ENCODE peak calls at places on chromosomes 13 and 19, in seven cellular contexts. One of them, this sample, is unnamed.

GRCh38 chr13:26710166-26710565 is 50.4 kb downstream of the GPR12 start:
- DNase-seq in Peyer's patch: no peak
- DNase-seq in fibroblast of the aortic adventitia: no peak
- DNase-seq in heart left ventricle: no peak
- DNase-seq in thoracic aorta: no peak
- DNase-seq in tibial nerve: no peak
- DNase-seq in AG10803: no peak
- DNase-seq in this sample: no peak

GRCh38 chr13:26497991-26498423 is 59.5 kb upstream of the WASF3 start:
- DNase-seq in Peyer's patch: no peak
- DNase-seq in fibroblast of the aortic adventitia: peak
- DNase-seq in heart left ventricle: no peak
- DNase-seq in thoracic aorta: no peak
- DNase-seq in tibial nerve: no peak
- DNase-seq in AG10803: peak
- DNase-seq in this sample: peak

GRCh38 chr19:58304748-58305064 is 471 bp upstream of the ERVK3-1 start:
- DNase-seq in Peyer's patch: no peak
- DNase-seq in fibroblast of the aortic adventitia: no peak
- DNase-seq in heart left ventricle: no peak
- DNase-seq in thoracic aorta: no peak
- DNase-seq in tibial nerve: no peak
- DNase-seq in AG10803: no peak
- DNase-seq in this sample: no peak

GRCh38 chr13:34361528-34361927 is 543.6 kb downstream of the RFC3 start:
- DNase-seq in Peyer's patch: no peak
- DNase-seq in fibroblast of the aortic adventitia: peak
- DNase-seq in heart left ventricle: no peak
- DNase-seq in thoracic aorta: no peak
- DNase-seq in tibial nerve: no peak
- DNase-seq in AG10803: peak
- DNase-seq in this sample: no peak

GRCh38 chr13:96238861-96239260 is 149.0 kb downstream of the HS6ST3 start:
- DNase-seq in Peyer's patch: no peak
- DNase-seq in fibroblast of the aortic adventitia: peak
- DNase-seq in heart left ventricle: no peak
- DNase-seq in thoracic aorta: no peak
- DNase-seq in tibial nerve: no peak
- DNase-seq in AG10803: no peak
- DNase-seq in this sample: no peak

GRCh38 chr13:51704399-51705306 is 99.3 kb downstream of the DHRS12 start:
- DNase-seq in Peyer's patch: no peak
- DNase-seq in fibroblast of the aortic adventitia: no peak
- DNase-seq in heart left ventricle: no peak
- DNase-seq in thoracic aorta: no peak
- DNase-seq in tibial nerve: no peak
- DNase-seq in AG10803: no peak
- DNase-seq in this sample: no peak

GRCh38 chr13:112331675-112332074 is 44.5 kb upstream of the SPACA7 start:
- DNase-seq in Peyer's patch: no peak
- DNase-seq in fibroblast of the aortic adventitia: no peak
- DNase-seq in heart left ventricle: no peak
- DNase-seq in thoracic aorta: no peak
- DNase-seq in tibial nerve: no peak
- DNase-seq in AG10803: no peak
- DNase-seq in this sample: no peak

GRCh38 chr19:1980782-1981181 is 34.7 kb downstream of the BTBD2 start:
- DNase-seq in Peyer's patch: no peak
- DNase-seq in fibroblast of the aortic adventitia: no peak
- DNase-seq in heart left ventricle: no peak
- DNase-seq in thoracic aorta: no peak
- DNase-seq in tibial nerve: no peak
- DNase-seq in AG10803: no peak
- DNase-seq in this sample: no peak

GRCh38 chr19:46975918-46976782 is 43.5 kb upstream of the NPAS1 start:
- DNase-seq in Peyer's patch: peak
- DNase-seq in fibroblast of the aortic adventitia: peak
- DNase-seq in heart left ventricle: peak
- DNase-seq in thoracic aorta: peak
- DNase-seq in tibial nerve: peak
- DNase-seq in AG10803: peak
- DNase-seq in this sample: peak

GRCh38 chr13:99967884-99968520 is 3.6 kb downstream of the ZIC5 start:
- DNase-seq in Peyer's patch: no peak
- DNase-seq in fibroblast of the aortic adventitia: no peak
- DNase-seq in heart left ventricle: no peak
- DNase-seq in thoracic aorta: no peak
- DNase-seq in tibial nerve: no peak
- DNase-seq in AG10803: no peak
- DNase-seq in this sample: peak

GRCh38 chr19:15508035-15508710 is at the start of gene CYP4F22:
- DNase-seq in Peyer's patch: no peak
- DNase-seq in fibroblast of the aortic adventitia: no peak
- DNase-seq in heart left ventricle: no peak
- DNase-seq in thoracic aorta: no peak
- DNase-seq in tibial nerve: no peak
- DNase-seq in AG10803: no peak
- DNase-seq in this sample: no peak

GRCh38 chr19:43983544-43983911 is 460 bp upstream of the ZNF155 start:
- DNase-seq in Peyer's patch: no peak
- DNase-seq in fibroblast of the aortic adventitia: no peak
- DNase-seq in heart left ventricle: no peak
- DNase-seq in thoracic aorta: no peak
- DNase-seq in tibial nerve: no peak
- DNase-seq in AG10803: no peak
- DNase-seq in this sample: no peak

GRCh38 chr13:40401911-40402776 is 264.3 kb downstream of the FOXO1 start:
- DNase-seq in Peyer's patch: peak
- DNase-seq in fibroblast of the aortic adventitia: peak
- DNase-seq in heart left ventricle: peak
- DNase-seq in thoracic aorta: peak
- DNase-seq in tibial nerve: peak
- DNase-seq in AG10803: peak
- DNase-seq in this sample: peak

DNA sequence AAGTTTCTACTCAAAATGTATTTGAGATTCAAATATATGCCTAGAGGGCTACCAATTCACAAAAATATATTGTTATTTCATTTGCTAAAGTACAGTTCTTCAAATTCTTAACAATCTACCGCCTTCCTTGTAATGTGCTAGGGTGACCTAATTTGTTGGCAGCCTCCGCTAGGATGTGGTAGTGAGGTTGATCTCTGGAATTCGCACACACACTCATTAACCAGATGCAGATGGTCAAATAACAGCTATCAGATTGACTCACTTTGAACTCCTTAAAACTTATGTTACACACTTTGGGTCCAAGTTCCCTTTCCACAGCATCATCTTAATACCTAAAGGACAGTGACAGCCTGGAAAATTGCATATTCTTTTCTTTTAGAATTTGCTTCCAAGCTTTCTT is 367.3 kb downstream of the DCT start:
- DNase-seq in Peyer's patch: no peak
- DNase-seq in fibroblast of the aortic adventitia: peak
- DNase-seq in heart left ventricle: no peak
- DNase-seq in thoracic aorta: no peak
- DNase-seq in tibial nerve: peak
- DNase-seq in AG10803: peak
- DNase-seq in this sample: peak
- TF ChIP-seq CTCF in Peyer's patch: no peak
- TF ChIP-seq CTCF in fibroblast of the aortic adventitia: no peak
- TF ChIP-seq CTCF in heart left ventricle: no peak
- TF ChIP-seq CTCF in thoracic aorta: no peak
- TF ChIP-seq CTCF in tibial nerve: no peak
- TF ChIP-seq CTCF in AG10803: no peak
- TF ChIP-seq CTCF in this sample: no peak

GRCh38 chr19:17340302-17340870 is 3.0 kb downstream of the GTPBP3 start:
- DNase-seq in Peyer's patch: peak
- DNase-seq in fibroblast of the aortic adventitia: no peak
- DNase-seq in heart left ventricle: no peak
- DNase-seq in thoracic aorta: no peak
- DNase-seq in tibial nerve: peak
- DNase-seq in AG10803: no peak
- DNase-seq in this sample: no peak
- H3K4me3 ChIP-seq in Peyer's patch: peak
- H3K4me3 ChIP-seq in fibroblast of the aortic adventitia: no peak
- H3K4me3 ChIP-seq in heart left ventricle: no peak
- H3K4me3 ChIP-seq in thoracic aorta: no peak
- H3K4me3 ChIP-seq in tibial nerve: no peak
- H3K4me3 ChIP-seq in AG10803: no peak
- H3K4me3 ChIP-seq in this sample: no peak

DNA sequence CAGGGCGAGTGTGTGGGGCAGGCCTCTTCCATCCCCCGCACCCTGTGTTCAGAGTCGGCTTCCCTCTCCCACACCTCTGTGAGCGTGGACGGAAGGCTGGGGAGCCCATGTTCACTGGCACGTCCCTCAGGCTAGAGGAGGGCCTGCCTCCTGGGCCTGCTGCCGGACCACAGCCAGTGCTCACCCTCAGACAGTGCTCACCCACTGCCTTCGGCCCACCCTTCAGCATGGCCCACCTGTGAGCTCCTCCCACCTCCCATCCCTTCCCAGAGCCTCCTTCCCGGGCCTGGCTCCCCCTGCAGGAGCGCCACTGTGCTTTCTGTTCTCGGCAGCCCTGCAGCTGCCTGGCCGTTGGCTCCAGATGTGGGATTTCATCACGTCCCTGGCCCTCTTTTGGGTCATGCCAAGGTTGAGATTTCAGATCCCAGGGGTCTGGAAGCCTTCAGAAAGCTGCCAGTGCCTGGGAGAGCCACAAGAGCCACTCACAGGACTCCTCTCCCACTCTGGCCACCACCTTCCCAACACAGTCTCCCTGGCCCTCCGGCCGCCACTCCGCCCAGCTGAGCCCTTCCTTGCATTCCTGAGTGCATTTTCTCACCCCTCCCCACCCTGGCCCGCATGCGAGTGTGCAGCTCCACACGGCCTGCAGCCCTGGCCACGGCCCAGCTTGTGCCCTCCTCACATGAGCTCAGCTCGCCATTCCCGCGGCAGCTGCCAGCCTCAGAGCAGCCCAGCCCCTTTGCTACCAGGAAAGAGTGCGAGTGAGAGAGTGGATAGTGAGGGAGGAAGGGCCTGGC is 25.3 kb downstream of the CAPN12 start:
- DNase-seq in Peyer's patch: no peak
- DNase-seq in fibroblast of the aortic adventitia: peak
- DNase-seq in heart left ventricle: peak
- DNase-seq in thoracic aorta: no peak
- DNase-seq in tibial nerve: no peak
- DNase-seq in AG10803: peak
- DNase-seq in this sample: peak
- TF ChIP-seq CTCF in Peyer's patch: no peak
- TF ChIP-seq CTCF in fibroblast of the aortic adventitia: peak
- TF ChIP-seq CTCF in heart left ventricle: peak
- TF ChIP-seq CTCF in thoracic aorta: peak
- TF ChIP-seq CTCF in tibial nerve: peak
- TF ChIP-seq CTCF in AG10803: peak
- TF ChIP-seq CTCF in this sample: peak

GRCh38 chr13:108283110-108283509 is 13.6 kb downstream of the TNFSF13B start:
- DNase-seq in Peyer's patch: no peak
- DNase-seq in fibroblast of the aortic adventitia: peak
- DNase-seq in heart left ventricle: no peak
- DNase-seq in thoracic aorta: no peak
- DNase-seq in tibial nerve: no peak
- DNase-seq in AG10803: peak
- DNase-seq in this sample: peak

GRCh38 chr13:108274718-108275117 is 5.2 kb downstream of the TNFSF13B start:
- DNase-seq in Peyer's patch: no peak
- DNase-seq in fibroblast of the aortic adventitia: no peak
- DNase-seq in heart left ventricle: no peak
- DNase-seq in thoracic aorta: no peak
- DNase-seq in tibial nerve: no peak
- DNase-seq in AG10803: no peak
- DNase-seq in this sample: no peak

GRCh38 chr13:108281941-108282340 is 12.4 kb downstream of the TNFSF13B start:
- DNase-seq in Peyer's patch: no peak
- DNase-seq in fibroblast of the aortic adventitia: no peak
- DNase-seq in heart left ventricle: no peak
- DNase-seq in thoracic aorta: no peak
- DNase-seq in tibial nerve: no peak
- DNase-seq in AG10803: no peak
- DNase-seq in this sample: peak

GRCh38 chr13:108276060-108276459 is 6.5 kb downstream of the TNFSF13B start:
- DNase-seq in Peyer's patch: no peak
- DNase-seq in fibroblast of the aortic adventitia: peak
- DNase-seq in heart left ventricle: peak
- DNase-seq in thoracic aorta: no peak
- DNase-seq in tibial nerve: no peak
- DNase-seq in AG10803: no peak
- DNase-seq in this sample: peak

DNA sequence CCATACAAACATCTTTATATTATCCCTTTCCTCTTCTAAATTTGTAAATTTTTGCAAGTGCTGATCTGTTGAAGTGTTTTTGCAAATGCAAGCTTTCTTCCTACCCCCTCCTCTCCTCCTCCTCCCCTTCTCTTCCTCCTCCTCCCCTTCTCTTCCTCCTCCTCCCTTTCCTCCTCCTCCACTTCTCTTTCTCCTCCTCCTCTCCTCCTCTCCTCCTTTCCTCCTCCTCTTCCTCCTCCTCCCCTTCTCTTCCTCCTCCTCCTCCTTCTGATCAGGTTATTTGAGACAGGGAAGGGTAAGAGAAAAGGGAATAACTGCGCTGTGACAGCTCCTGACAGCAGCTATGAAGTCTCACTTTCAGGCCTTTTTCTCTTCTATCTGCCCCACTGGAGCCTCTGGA is 8.9 kb downstream of the TNFSF13B start:
- DNase-seq in Peyer's patch: no peak
- DNase-seq in fibroblast of the aortic adventitia: no peak
- DNase-seq in heart left ventricle: no peak
- DNase-seq in thoracic aorta: no peak
- DNase-seq in tibial nerve: no peak
- DNase-seq in AG10803: no peak
- DNase-seq in this sample: no peak
- H3K4me3 ChIP-seq in Peyer's patch: no peak
- H3K4me3 ChIP-seq in fibroblast of the aortic adventitia: no peak
- H3K4me3 ChIP-seq in heart left ventricle: no peak
- H3K4me3 ChIP-seq in thoracic aorta: no peak
- H3K4me3 ChIP-seq in tibial nerve: no peak
- H3K4me3 ChIP-seq in AG10803: no peak
- H3K4me3 ChIP-seq in this sample: no peak

DNA sequence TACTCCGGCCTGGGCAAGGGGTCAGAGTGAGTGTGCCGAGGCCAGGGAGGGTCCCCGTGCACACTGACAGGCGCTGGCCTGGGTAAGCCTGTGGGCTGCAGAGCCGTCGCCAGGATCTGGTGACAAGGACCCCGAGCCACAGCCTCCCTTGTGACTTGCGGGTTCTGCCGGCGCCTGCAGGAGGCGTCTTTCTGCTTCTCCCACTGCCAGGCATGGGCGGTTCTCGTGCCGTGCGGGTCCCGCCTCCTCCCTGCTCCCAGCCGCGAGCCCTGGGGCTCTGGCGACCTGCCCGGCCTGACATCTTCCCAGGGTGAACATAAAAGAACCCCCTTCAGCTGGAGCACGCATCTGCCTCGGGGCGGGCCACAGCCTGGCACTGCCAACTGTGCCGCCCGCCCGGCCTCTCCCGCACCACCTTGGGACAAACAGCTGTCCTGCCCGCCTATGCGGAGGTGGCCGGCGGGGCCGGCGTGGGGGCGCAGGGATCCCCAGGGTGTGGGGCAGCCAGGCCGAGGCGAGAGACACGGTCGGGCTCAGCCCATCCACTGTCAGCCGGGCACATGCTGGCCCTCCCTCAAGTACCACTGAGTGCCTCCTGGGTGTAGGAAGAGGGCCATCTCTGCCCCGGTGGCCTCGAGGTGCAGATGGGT is 1.5 kb upstream of the HCN2 start:
- DNase-seq in Peyer's patch: peak
- DNase-seq in fibroblast of the aortic adventitia: peak
- DNase-seq in heart left ventricle: peak
- DNase-seq in thoracic aorta: no peak
- DNase-seq in tibial nerve: no peak
- DNase-seq in AG10803: peak
- DNase-seq in this sample: peak
- TF ChIP-seq CTCF in Peyer's patch: no peak
- TF ChIP-seq CTCF in fibroblast of the aortic adventitia: peak
- TF ChIP-seq CTCF in heart left ventricle: peak
- TF ChIP-seq CTCF in thoracic aorta: no peak
- TF ChIP-seq CTCF in tibial nerve: no peak
- TF ChIP-seq CTCF in AG10803: peak
- TF ChIP-seq CTCF in this sample: peak

This sample was measured in choroid plexus epithelial cell.